ENCODE peak calls at places on chromosomes 1 and 21, in seven cellular contexts. One of them, this sample, is unnamed.

GRCh38 chr1:61757945-61758344 is 15.7 kb downstream of the PATJ start:
- DNase-seq in brain microvascular endothelial cell: peak; percentile 48
- DNase-seq in NCI-H460: peak; percentile 56
- DNase-seq in kidney tubule cell: peak; percentile 22
- DNase-seq in NCI-H1105: no peak
- DNase-seq in spleen: no peak
- DNase-seq in AG08395: no peak
- DNase-seq in this sample: no peak

GRCh38 chr21:41564871-41565281 is 56.9 kb upstream of the TMPRSS2 start:
- DNase-seq in AG08395: peak; percentile 93
- DNase-seq in NCI-H460: no peak
- DNase-seq in spleen: no peak
- DNase-seq in kidney tubule cell: peak; percentile 81
- DNase-seq in brain microvascular endothelial cell: peak; percentile 35
- DNase-seq in NCI-H1105: no peak
- DNase-seq in this sample: peak; percentile 72

GRCh38 chr1:54569339-54569738 is 21.3 kb downstream of the ACOT11 start:
- DNase-seq in AG08395: peak; percentile 72
- DNase-seq in NCI-H1105: no peak
- DNase-seq in NCI-H460: no peak
- DNase-seq in kidney tubule cell: no peak
- DNase-seq in spleen: peak; percentile 39
- DNase-seq in brain microvascular endothelial cell: no peak
- DNase-seq in this sample: no peak

GRCh38 chr1:39154553-39155361 is 49.7 kb upstream of the MACF1 start:
- DNase-seq in kidney tubule cell: peak; percentile 92
- DNase-seq in brain microvascular endothelial cell: peak; percentile 71
- DNase-seq in NCI-H460: no peak
- DNase-seq in NCI-H1105: peak; percentile 14
- DNase-seq in spleen: no peak
- DNase-seq in AG08395: peak; percentile 67
- DNase-seq in this sample: peak; percentile 90

GRCh38 chr1:45722809-45723208 is 27.6 kb downstream of the IPP start:
- DNase-seq in NCI-H1105: no peak
- DNase-seq in kidney tubule cell: no peak
- DNase-seq in NCI-H460: no peak
- DNase-seq in spleen: no peak
- DNase-seq in brain microvascular endothelial cell: no peak
- DNase-seq in AG08395: peak; percentile 2
- DNase-seq in this sample: peak; percentile 13

GRCh38 chr1:210883821-210884220 is 250.1 kb downstream of the KCNH1 start:
- DNase-seq in spleen: no peak
- DNase-seq in NCI-H460: no peak
- DNase-seq in brain microvascular endothelial cell: no peak
- DNase-seq in NCI-H1105: no peak
- DNase-seq in kidney tubule cell: peak; percentile 86
- DNase-seq in AG08395: peak; percentile 55
- DNase-seq in this sample: peak; percentile 5

GRCh38 chr1:94672934-94673333 is 131.4 kb upstream of the F3 start:
- DNase-seq in AG08395: peak; percentile 69
- DNase-seq in NCI-H460: no peak
- DNase-seq in kidney tubule cell: no peak
- DNase-seq in brain microvascular endothelial cell: peak; percentile 63
- DNase-seq in spleen: no peak
- DNase-seq in NCI-H1105: no peak
- DNase-seq in this sample: peak; percentile 90

GRCh38 chr1:234315588-234315987 is 57.7 kb upstream of the COA6 start:
- DNase-seq in brain microvascular endothelial cell: no peak
- DNase-seq in NCI-H1105: no peak
- DNase-seq in spleen: no peak
- DNase-seq in NCI-H460: no peak
- DNase-seq in kidney tubule cell: no peak
- DNase-seq in AG08395: no peak
- DNase-seq in this sample: no peak

GRCh38 chr1:108570128-108570527 is 10.2 kb downstream of the EEIG2 start:
- DNase-seq in spleen: no peak
- DNase-seq in kidney tubule cell: peak; percentile 38
- DNase-seq in NCI-H1105: no peak
- DNase-seq in brain microvascular endothelial cell: no peak
- DNase-seq in NCI-H460: no peak
- DNase-seq in AG08395: peak; percentile 43
- DNase-seq in this sample: no peak

GRCh38 chr1:66505671-66506392 is 28.1 kb upstream of the SGIP1 start:
- DNase-seq in brain microvascular endothelial cell: peak; percentile 92
- DNase-seq in NCI-H1105: no peak
- DNase-seq in spleen: no peak
- DNase-seq in kidney tubule cell: peak; percentile 91
- DNase-seq in AG08395: no peak
- DNase-seq in NCI-H460: no peak
- DNase-seq in this sample: no peak

GRCh38 chr1:101652476-101652875 is 344.2 kb downstream of the OLFM3 start:
- DNase-seq in NCI-H460: no peak
- DNase-seq in NCI-H1105: no peak
- DNase-seq in brain microvascular endothelial cell: no peak
- DNase-seq in spleen: no peak
- DNase-seq in AG08395: no peak
- DNase-seq in kidney tubule cell: no peak
- DNase-seq in this sample: no peak

GRCh38 chr21:29670228-29670627 is 269.6 kb downstream of the GRIK1 start:
- DNase-seq in NCI-H460: no peak
- DNase-seq in brain microvascular endothelial cell: no peak
- DNase-seq in NCI-H1105: no peak
- DNase-seq in AG08395: no peak
- DNase-seq in kidney tubule cell: no peak
- DNase-seq in spleen: no peak
- DNase-seq in this sample: no peak

GRCh38 chr21:37369307-37369854 is 2.8 kb downstream of the DYRK1A start:
- DNase-seq in kidney tubule cell: no peak
- DNase-seq in brain microvascular endothelial cell: no peak
- DNase-seq in NCI-H1105: no peak
- DNase-seq in NCI-H460: no peak
- DNase-seq in AG08395: no peak
- DNase-seq in spleen: no peak
- DNase-seq in this sample: no peak

GRCh38 chr1:23118957-23119792 is 49.5 kb downstream of the LUZP1 start:
- DNase-seq in kidney tubule cell: no peak
- DNase-seq in NCI-H460: no peak
- DNase-seq in AG08395: no peak
- DNase-seq in brain microvascular endothelial cell: no peak
- DNase-seq in spleen: no peak
- DNase-seq in NCI-H1105: no peak
- DNase-seq in this sample: no peak

GRCh38 chr21:15401331-15401730 is 328.5 kb upstream of the USP25 start:
- DNase-seq in spleen: no peak
- DNase-seq in AG08395: no peak
- DNase-seq in kidney tubule cell: no peak
- DNase-seq in brain microvascular endothelial cell: no peak
- DNase-seq in NCI-H460: no peak
- DNase-seq in NCI-H1105: no peak
- DNase-seq in this sample: no peak

GRCh38 chr1:117655220-117655577 is 49.4 kb downstream of the TENT5C start:
- DNase-seq in brain microvascular endothelial cell: no peak
- DNase-seq in NCI-H460: no peak
- DNase-seq in kidney tubule cell: no peak
- DNase-seq in AG08395: no peak
- DNase-seq in spleen: no peak
- DNase-seq in NCI-H1105: no peak
- DNase-seq in this sample: no peak

GRCh38 chr1:41418868-41419583 is 57.8 kb downstream of the FOXO6 start:
- DNase-seq in NCI-H1105: peak; percentile 85
- DNase-seq in spleen: peak; percentile 81
- DNase-seq in NCI-H460: peak; percentile 68
- DNase-seq in brain microvascular endothelial cell: peak; percentile 79
- DNase-seq in AG08395: peak; percentile 96
- DNase-seq in kidney tubule cell: peak; percentile 93
- DNase-seq in this sample: peak; percentile 61

GRCh38 chr1:37476460-37477197 is 2.2 kb downstream of the ZC3H12A start:
- DNase-seq in NCI-H460: no peak
- DNase-seq in brain microvascular endothelial cell: peak; percentile 56
- DNase-seq in NCI-H1105: no peak
- DNase-seq in AG08395: peak; percentile 85
- DNase-seq in spleen: peak; percentile 79
- DNase-seq in kidney tubule cell: peak; percentile 92
- DNase-seq in this sample: no peak

GRCh38 chr1:38852780-38853179 is 6.8 kb downstream of the RRAGC start:
- DNase-seq in brain microvascular endothelial cell: no peak
- DNase-seq in AG08395: no peak
- DNase-seq in kidney tubule cell: no peak
- DNase-seq in NCI-H460: no peak
- DNase-seq in spleen: no peak
- DNase-seq in NCI-H1105: no peak
- DNase-seq in this sample: no peak

GRCh38 chr21:30216041-30216723 is at the start of gene CLDN8:
- DNase-seq in AG08395: no peak
- DNase-seq in spleen: no peak
- DNase-seq in NCI-H460: no peak
- DNase-seq in NCI-H1105: no peak
- DNase-seq in brain microvascular endothelial cell: no peak
- DNase-seq in kidney tubule cell: no peak
- DNase-seq in this sample: no peak

GRCh38 chr1:204286841-204287387 is 72.8 kb downstream of the PLEKHA6 start:
- DNase-seq in NCI-H1105: no peak
- DNase-seq in AG08395: no peak
- DNase-seq in brain microvascular endothelial cell: no peak
- DNase-seq in NCI-H460: no peak
- DNase-seq in kidney tubule cell: peak; percentile 60
- DNase-seq in spleen: no peak
- DNase-seq in this sample: no peak

GRCh38 chr21:43211085-43212071 is 42.6 kb downstream of the CRYAA start:
- DNase-seq in NCI-H460: peak; percentile 47
- DNase-seq in kidney tubule cell: peak; percentile 55
- DNase-seq in spleen: peak; percentile 75
- DNase-seq in AG08395: no peak
- DNase-seq in NCI-H1105: peak; percentile 84
- DNase-seq in brain microvascular endothelial cell: no peak
- DNase-seq in this sample: no peak